ENCODE peak calls at places on chromosomes 7 and 10, in four cellular contexts. P is left ventricle myocardium inferior, V is spleen, M is breast epithelium. W is an unnamed sample.

GRCh38 chr7:84042110-84042539 is 152.5 kb downstream of the SEMA3A start:
- DNase-seq in P (no peak), V (no peak), M (no peak), W (no peak)

GRCh38 chr10:88194041-88194887 is 330.8 kb downstream of the PTEN start:
- DNase-seq in P (no peak), V (no peak), M (no peak), W (peak; percentile 55)

GRCh38 chr10:88897019-88897853 is 17.2 kb downstream of the STAMBPL1 start:
- DNase-seq in P (no peak), V (no peak), M (no peak), W (no peak)

GRCh38 chr10:77031531-77031930 is 606.1 kb downstream of the KCNMA1 start:
- DNase-seq in P (no peak), V (no peak), M (no peak), W (no peak)

GRCh38 chr10:34721201-34721840 is 93.8 kb downstream of the PARD3 start:
- DNase-seq in P (no peak), V (no peak), M (no peak), W (no peak)

GRCh38 chr7:27608776-27609495 is 53.7 kb downstream of the HIBADH start:
- DNase-seq in P (no peak), V (no peak), M (no peak), W (no peak)

GRCh38 chr7:122674502-122674901 is 24.4 kb downstream of the RNF133 start:
- DNase-seq in P (no peak), V (no peak), M (no peak), W (no peak)

GRCh38 chr10:7666253-7667023 is at the start of gene ITIH5:
- DNase-seq in P (peak; percentile 24), V (no peak), M (no peak), W (no peak)

GRCh38 chr10:97842658-97843295 is 6.9 kb upstream of the GOLGA7B start:
- DNase-seq in P (no peak), V (no peak), M (no peak), W (no peak)

GRCh38 chr7:42639930-42640329 is 271.9 kb downstream of the C7orf25 start:
- DNase-seq in P (no peak), V (no peak), M (no peak), W (no peak)

GRCh38 chr10:42632557-42632956 is 5.8 kb downstream of the ZNF33B start:
- DNase-seq in P (no peak), V (no peak), M (no peak), W (no peak)

GRCh38 chr10:132096223-132096622 is 30.5 kb downstream of the JAKMIP3 start:
- DNase-seq in P (no peak), V (no peak), M (peak; percentile 17), W (no peak)

GRCh38 chr10:43808136-43808535 is 159.5 kb upstream of the ZNF32 start:
- DNase-seq in P (no peak), V (no peak), M (no peak), W (no peak)

GRCh38 chr7:26699761-26700160 is 164.6 kb downstream of the SKAP2 start:
- DNase-seq in P (no peak), V (no peak), M (no peak), W (no peak)

GRCh38 chr7:20249924-20250323 is 32.7 kb upstream of the MACC1 start:
- DNase-seq in P (no peak), V (no peak), M (no peak), W (no peak)

GRCh38 chr10:17144757-17145156 is 15.1 kb upstream of the CUBN start:
- DNase-seq in P (no peak), V (no peak), M (no peak), W (no peak)

GRCh38 chr7:88339195-88339922 is 32.7 kb upstream of the STEAP4 start:
- DNase-seq in P (no peak), V (no peak), M (no peak), W (no peak)

GRCh38 chr10:33071857-33072256 is 113.8 kb upstream of the ITGB1 start:
- DNase-seq in P (no peak), V (no peak), M (no peak), W (no peak)

GRCh38 chr7:96415293-96415940 is 93.5 kb upstream of the SLC25A13 start:
- DNase-seq in P (no peak), V (no peak), M (no peak), W (no peak)

GRCh38 chr10:93894516-93895378 is 969 bp downstream of the SLC35G1 start:
- DNase-seq in P (no peak), V (no peak), M (no peak), W (no peak)

GRCh38 chr7:44978511-44979366 is at the start of gene MYO1G:
- DNase-seq in P (peak; percentile 36), V (peak; percentile 97), M (no peak), W (peak; percentile 87)

GRCh38 chr7:3154881-3155494 is 111.3 kb upstream of the CARD11 start:
- DNase-seq in P (no peak), V (peak; percentile 33), M (no peak), W (peak; percentile 60)

GRCh38 chr10:130350996-130351395 is 214.8 kb downstream of the GLRX3 start:
- DNase-seq in P (no peak), V (peak; percentile 50), M (no peak), W (no peak)

GRCh38 chr10:94294168-94294567 is 68.6 kb downstream of the NOC3L start:
- DNase-seq in P (no peak), V (no peak), M (no peak), W (no peak)

GRCh38 chr10:123807444-123808035 is 84.1 kb downstream of the CPXM2 start:
- DNase-seq in P (no peak), V (no peak), M (no peak), W (no peak)

GRCh38 chr7:95324396-95324795 is at the start of gene PON1:
- DNase-seq in P (no peak), V (peak; percentile 73), M (no peak), W (no peak)

GRCh38 chr7:91913612-91914011 is 27.1 kb upstream of the AKAP9 start:
- DNase-seq in P (no peak), V (no peak), M (no peak), W (no peak)

GRCh38 chr7:100483728-100484635 is at the start of gene NYAP1:
- DNase-seq in P (peak; percentile 55), V (no peak), M (no peak), W (peak; percentile 61)

GRCh38 chr10:70462349-70462984 is 16.1 kb upstream of the PALD1 start:
- DNase-seq in P (peak; percentile 86), V (peak; percentile 86), M (peak; percentile 65), W (no peak)

GRCh38 chr10:12056758-12057157 is 12.0 kb upstream of the DHTKD1 start:
- DNase-seq in P (no peak), V (no peak), M (no peak), W (no peak)

GRCh38 chr10:30190831-30191552 is 131.6 kb upstream of the JCAD start:
- DNase-seq in P (no peak), V (no peak), M (no peak), W (no peak)

GRCh38 chr10:30188101-30188500 is 128.7 kb upstream of the JCAD start:
- DNase-seq in P (no peak), V (no peak), M (no peak), W (no peak)

GRCh38 chr10:30189254-30189583 is 129.8 kb upstream of the JCAD start:
- DNase-seq in P (no peak), V (no peak), M (no peak), W (no peak)

GRCh38 chr10:30187010-30187409 is 127.6 kb upstream of the JCAD start:
- DNase-seq in P (no peak), V (no peak), M (no peak), W (no peak)

GRCh38 chr10:30188567-30189253 is 129.3 kb upstream of the JCAD start:
- DNase-seq in P (no peak), V (no peak), M (no peak), W (no peak)
- H3K27ac ChIP-seq in P (peak overlapping the region; percentile 91), V (peak overlapping the region; percentile 70), M (peak overlapping the region; percentile 10), W (no peak overlapping the region)

GRCh38 chr7:158698657-158699195 is 5.9 kb downstream of the NCAPG2 start:
- DNase-seq in P (no peak), V (no peak), M (no peak), W (no peak)

GRCh38 chr7:158694650-158695049 is 10.0 kb downstream of the NCAPG2 start:
- DNase-seq in P (no peak), V (no peak), M (no peak), W (no peak)

GRCh38 chr7:158695056-158695455 is 9.5 kb downstream of the NCAPG2 start:
- DNase-seq in P (no peak), V (no peak), M (no peak), W (no peak)

GRCh38 chr7:158699341-158699740 is 5.3 kb downstream of the NCAPG2 start:
- DNase-seq in P (no peak), V (no peak), M (no peak), W (no peak)

DNA sequence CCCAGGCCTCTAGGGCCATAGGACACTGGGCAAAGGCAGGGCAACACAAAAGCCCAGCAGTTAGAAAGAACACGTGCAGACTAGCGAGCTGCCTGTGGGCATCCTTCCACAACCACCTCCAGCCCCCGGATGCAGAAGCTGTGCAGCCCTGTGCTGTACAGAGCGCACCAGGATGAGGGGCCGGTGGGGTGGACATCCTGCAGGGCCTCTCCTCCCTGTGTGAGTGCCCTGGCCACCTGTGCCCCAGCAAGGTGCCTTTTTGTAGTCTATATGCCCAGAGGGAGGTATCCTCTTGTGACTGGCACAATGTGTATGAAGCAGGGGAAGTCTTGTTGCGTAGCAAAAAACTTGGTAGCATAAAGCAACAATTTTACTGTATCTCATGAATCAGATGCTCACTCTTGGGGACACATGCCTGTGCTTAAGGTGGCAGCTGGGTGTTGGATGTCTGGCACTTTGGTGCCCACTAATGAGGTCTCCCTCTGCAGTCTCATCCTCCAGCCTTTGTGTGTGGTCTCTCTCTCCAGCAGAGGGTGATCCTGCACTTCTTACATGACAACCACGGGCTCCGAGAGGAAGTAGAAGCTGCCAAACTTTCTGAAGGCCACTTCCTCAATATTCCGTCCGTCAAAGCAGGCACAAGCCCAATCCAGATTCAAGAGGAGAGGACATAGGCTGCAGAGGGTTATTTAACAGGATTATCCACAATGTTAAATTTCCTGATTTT is 8.7 kb downstream of the NCAPG2 start:
- DNase-seq in P (peak; percentile 38), V (peak; percentile 77), M (peak; percentile 59), W (peak; percentile 54)
- TF ChIP-seq CTCF in P (peak; percentile 79), V (peak; percentile 79), M (peak; percentile 44), W (peak; percentile 76)

GRCh38 chr7:4269746-4270145 is 412.3 kb upstream of the FOXK1 start:
- DNase-seq in P (no peak), V (peak; percentile 43), M (no peak), W (no peak)
- H3K9me3 ChIP-seq in P (peaks cover 8% of the 10 kb centered on the region), V (peaks cover 14% of the 10 kb centered on the region), M (peaks cover 7% of the 10 kb centered on the region), W (no peaks in the 10 kb centered on the region)

DNA sequence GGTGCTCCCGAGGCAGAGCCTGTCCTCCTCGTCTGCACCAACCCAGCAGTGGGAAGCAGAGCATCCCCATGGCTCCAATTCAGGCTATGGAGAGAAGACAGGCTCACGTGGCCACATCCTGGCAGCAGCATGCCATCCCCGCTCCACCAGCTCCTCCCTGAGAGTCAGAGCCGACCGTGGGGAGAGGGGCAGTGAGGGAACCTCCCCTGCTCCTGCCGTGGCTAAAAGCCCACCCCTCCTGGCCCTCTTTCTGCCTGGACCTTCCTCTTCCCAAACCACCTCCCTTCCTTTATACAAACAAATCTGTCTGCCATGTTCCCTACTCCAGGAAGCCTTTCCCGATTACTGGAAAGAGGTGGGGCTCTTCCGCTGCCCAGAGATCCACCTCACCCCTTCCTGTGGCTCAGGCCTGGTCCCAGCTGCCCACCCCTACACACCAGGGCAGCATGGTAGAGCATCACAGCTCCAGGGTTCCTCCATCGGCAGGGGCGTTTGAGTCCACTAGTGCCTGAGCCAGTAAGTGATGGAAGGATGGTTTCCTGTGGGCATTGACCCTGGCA is 10.8 kb upstream of the AQP1 start:
- DNase-seq in P (no peak), V (no peak), M (no peak), W (no peak)
- H3K27ac ChIP-seq in P (peak overlapping the region; percentile 80), V (no peak overlapping the region), M (no peak overlapping the region), W (no peak overlapping the region)